ENCODE peak calls at places on chromosome 4, in seven cellular contexts. K, T, L, Q, B, N and A are unnamed samples.

GRCh38 chr4:6719611-6720179 is 3.7 kb downstream of the BLOC1S4 start:
- DNase-seq in Q (no peak), L (no peak), N (no peak), K (no peak), T (no peak), B (no peak), A (no peak)

GRCh38 chr4:117637347-117637746 is 396.9 kb upstream of the NDST3 start:
- DNase-seq in K (no peak), L (no peak), T (no peak), Q (no peak), N (no peak), B (no peak), A (no peak)

GRCh38 chr4:103757631-103758030 is 37.8 kb upstream of the TACR3 start:
- DNase-seq in L (no peak), B (no peak), T (no peak), K (no peak), N (no peak), Q (no peak), A (no peak)

GRCh38 chr4:118154643-118155042 is 120.4 kb downstream of the NDST3 start:
- DNase-seq in B (peak; percentile 1), T (no peak), K (peak; percentile 63), N (no peak), L (no peak), Q (no peak), A (peak; percentile 64)

GRCh38 chr4:8547108-8547911 is 32.9 kb upstream of the GPR78 start:
- DNase-seq in Q (no peak), B (no peak), L (no peak), T (no peak), N (no peak), K (peak; percentile 51), A (peak; percentile 41)

GRCh38 chr4:26362745-26363439 is 42.1 kb downstream of the RBPJ start:
- DNase-seq in Q (no peak), T (no peak), B (no peak), K (peak; percentile 56), L (no peak), N (no peak), A (peak; percentile 40)

GRCh38 chr4:187256897-187257296 is 533.2 kb upstream of the FAT1 start:
- DNase-seq in L (no peak), B (no peak), N (no peak), Q (no peak), K (no peak), T (no peak), A (no peak)

GRCh38 chr4:4667643-4668081 is 125.8 kb upstream of the STX18 start:
- DNase-seq in T (no peak), B (no peak), N (no peak), L (no peak), Q (no peak), K (no peak), A (peak; percentile 78)

GRCh38 chr4:102143433-102143832 is 201.8 kb downstream of the SLC39A8 start:
- DNase-seq in N (no peak), Q (no peak), B (no peak), K (no peak), L (no peak), T (no peak), A (no peak)

GRCh38 chr4:3582091-3582475 is 49.9 kb upstream of the LRPAP1 start:
- DNase-seq in L (no peak), B (no peak), T (no peak), Q (no peak), N (no peak), K (no peak), A (no peak)

GRCh38 chr4:140611854-140612253 is 43.1 kb upstream of the UCP1 start:
- DNase-seq in Q (no peak), B (no peak), T (no peak), L (no peak), K (peak; percentile 48), N (no peak), A (no peak)

GRCh38 chr4:24705016-24705753 is 90.2 kb upstream of the SOD3 start:
- DNase-seq in L (no peak), N (no peak), Q (no peak), B (no peak), K (no peak), T (no peak), A (no peak)

GRCh38 chr4:18209448-18209847 is 187.9 kb upstream of the LCORL start:
- DNase-seq in Q (no peak), K (no peak), T (no peak), N (no peak), B (no peak), L (no peak), A (no peak)

GRCh38 chr4:72767903-72768817 is 199.1 kb upstream of the ADAMTS3 start:
- DNase-seq in K (peak; percentile 38), L (no peak), Q (no peak), B (peak; percentile 86), N (no peak), T (no peak), A (peak; percentile 79)

GRCh38 chr4:110484767-110485166 is 8.8 kb downstream of the ENPEP start:
- DNase-seq in K (peak; percentile 90), Q (peak; percentile 31), N (no peak), L (no peak), B (peak; percentile 53), T (no peak), A (peak; percentile 92)

GRCh38 chr4:145823743-145824142 is 114.9 kb downstream of the ZNF827 start:
- DNase-seq in B (no peak), Q (no peak), L (no peak), N (no peak), T (no peak), K (no peak), A (no peak)

GRCh38 chr4:5822617-5823016 is 70.3 kb downstream of the CRMP1 start:
- DNase-seq in B (no peak), N (no peak), L (no peak), Q (no peak), K (no peak), T (no peak), A (no peak)

GRCh38 chr4:8467016-8467415 is 26.4 kb downstream of the TRMT44 start:
- DNase-seq in T (no peak), B (no peak), L (no peak), K (no peak), Q (no peak), N (no peak), A (no peak)

GRCh38 chr4:4914965-4915845 is 55.7 kb downstream of the MSX1 start:
- DNase-seq in Q (no peak), L (no peak), K (no peak), B (no peak), T (no peak), N (no peak), A (no peak)

GRCh38 chr4:174154455-174154854 is 129.0 kb downstream of the FBXO8 start:
- DNase-seq in K (peak; percentile 76), T (no peak), Q (no peak), B (peak; percentile 31), N (no peak), L (no peak), A (peak; percentile 42)

GRCh38 chr4:14607578-14607977 is 394.7 kb upstream of the CPEB2 start:
- DNase-seq in K (no peak), Q (no peak), T (no peak), N (no peak), B (no peak), L (no peak), A (no peak)

GRCh38 chr4:99998062-99998880 is 48.2 kb upstream of the H2AZ1 start:
- DNase-seq in K (peak; percentile 62), Q (no peak), L (peak; percentile 17), T (no peak), N (no peak), B (peak; percentile 31), A (peak; percentile 34)

GRCh38 chr4:6288871-6289270 is 19.2 kb downstream of the WFS1 start:
- DNase-seq in K (no peak), N (no peak), T (no peak), L (no peak), Q (no peak), B (no peak), A (no peak)

GRCh38 chr4:173990126-173990878 is 293.2 kb downstream of the FBXO8 start:
- DNase-seq in B (peak; percentile 22), T (no peak), N (no peak), L (peak; percentile 72), K (peak; percentile 46), Q (no peak), A (peak; percentile 49)

GRCh38 chr4:139564502-139564901 is 8.5 kb upstream of the SETD7 start:
- DNase-seq in B (no peak), N (no peak), T (no peak), L (no peak), K (no peak), Q (no peak), A (no peak)
- TF ChIP-seq CTCF in B (no peak), N (no peak), T (no peak), L (peak; percentile 7), K (no peak), Q (no peak), A (peak; percentile 20)

DNA sequence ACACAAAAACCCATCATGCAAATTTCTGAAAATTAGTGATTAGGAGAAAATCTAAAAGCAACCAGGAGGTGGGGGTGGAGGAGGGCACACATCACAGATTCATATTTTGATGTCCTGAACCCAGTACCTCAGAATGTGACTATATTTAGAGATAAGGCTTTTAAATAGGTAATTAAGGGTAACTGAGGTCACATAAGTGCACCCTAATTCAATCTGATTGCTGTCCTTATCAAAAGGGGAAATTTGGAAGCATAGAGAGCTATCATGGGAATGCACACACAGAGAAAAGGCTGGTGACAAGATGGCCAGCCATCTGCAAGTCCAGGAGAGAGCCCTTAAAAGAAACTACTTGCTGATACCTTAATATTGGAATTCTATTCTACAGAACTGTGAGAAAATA is 281.8 kb upstream of the UGT8 start:
- DNase-seq in K (no peak), Q (no peak), B (no peak), N (no peak), L (no peak), T (no peak), A (no peak)
- TF ChIP-seq CTCF in K (no peak), Q (no peak), B (no peak), N (no peak), L (no peak), T (no peak), A (no peak)

DNA sequence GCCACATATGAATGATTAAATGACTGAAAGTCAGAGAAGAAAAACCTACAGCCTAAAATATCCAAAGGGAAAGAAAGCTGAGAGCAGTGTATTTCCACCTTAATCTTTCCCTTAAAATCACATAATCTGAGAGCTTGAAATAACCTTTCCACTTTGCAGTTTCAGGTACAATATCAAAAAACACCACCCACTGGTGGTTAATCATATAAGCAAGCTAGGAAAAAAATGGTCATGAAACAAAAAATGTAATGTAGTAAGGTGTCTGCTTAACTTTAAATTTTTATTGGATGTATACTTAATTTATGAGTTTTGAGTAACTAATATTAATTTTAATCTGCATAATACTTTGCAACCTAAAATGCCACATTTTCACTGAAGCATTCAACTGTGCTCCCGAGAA is 3.2 kb downstream of the PRDM5 start:
- DNase-seq in N (no peak), L (no peak), B (no peak), K (no peak), T (no peak), Q (no peak), A (no peak)
- TF ChIP-seq CTCF in N (no peak), L (peak; percentile 15), B (no peak), K (peak; percentile 7), T (peak; percentile 23), Q (no peak), A (no peak)

GRCh38 chr4:139401368-139401767 is 52.6 kb upstream of the RAB33B start:
- DNase-seq in K (no peak), T (no peak), B (no peak), Q (no peak), L (peak; percentile 7), N (no peak), A (no peak)

DNA sequence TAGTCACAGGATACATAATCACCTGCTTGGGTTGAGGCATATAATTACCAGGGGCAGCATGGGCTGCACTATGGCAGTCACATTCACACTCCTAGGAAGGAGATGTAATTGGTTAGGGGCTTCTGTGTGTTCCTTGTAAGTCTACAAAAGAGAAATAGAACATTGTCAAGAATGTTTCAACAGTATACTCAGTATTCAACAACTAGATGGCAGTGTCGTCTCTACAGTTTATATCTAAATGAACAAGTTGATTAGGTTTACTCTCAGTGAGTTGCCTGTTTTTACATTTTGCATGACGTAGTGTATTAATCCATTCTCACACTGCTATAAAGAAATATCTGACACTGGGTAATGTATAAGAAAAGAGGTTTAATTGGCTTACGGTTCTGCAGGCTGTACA is 50.5 kb upstream of the RAB33B start:
- DNase-seq in L (no peak), B (no peak), K (no peak), N (no peak), T (no peak), Q (no peak), A (no peak)
- TF ChIP-seq CTCF in L (no peak), B (no peak), K (peak; percentile 11), N (no peak), T (no peak), Q (no peak), A (no peak)